ENCODE peak calls at places on chromosomes 11 and 22, in five cellular contexts. K, Y, A, R and S are unnamed samples.

GRCh38 chr11:118343981-118344521 is at the start of gene CD3G:
- DNase-seq in A (no peak), K (no peak), Y (no peak), R (peak; percentile 37), S (no peak)

GRCh38 chr11:108241370-108242037 is 18.6 kb downstream of the ATM start:
- DNase-seq in K (no peak), R (no peak), A (no peak), Y (no peak), S (no peak)

GRCh38 chr11:44007746-44008501 is 39.9 kb upstream of the ACCSL start:
- DNase-seq in Y (no peak), A (peak; percentile 62), K (no peak), R (no peak), S (no peak)

GRCh38 chr11:92277871-92278270 is 53.3 kb downstream of the FAT3 start:
- DNase-seq in R (no peak), A (no peak), Y (no peak), K (no peak), S (no peak)

GRCh38 chr22:33579448-33580093 is 340.7 kb downstream of the LARGE1 start:
- DNase-seq in A (no peak), K (peak; percentile 44), R (peak; percentile 70), Y (no peak), S (peak; percentile 55)

GRCh38 chr11:125063429-125064043 is 431 bp downstream of the SLC37A2 start:
- DNase-seq in K (no peak), R (no peak), A (peak; percentile 81), Y (no peak), S (no peak)

GRCh38 chr22:50701428-50702154 is 29.0 kb downstream of the SHANK3 start:
- DNase-seq in Y (no peak), A (peak; percentile 25), K (peak; percentile 5), R (no peak), S (no peak)

GRCh38 chr11:27217496-27217895 is 145.5 kb downstream of the CCDC34 start:
- DNase-seq in R (no peak), Y (no peak), K (no peak), A (no peak), S (no peak)

GRCh38 chr22:23085785-23086184 is 15.5 kb downstream of the GNAZ start:
- DNase-seq in R (no peak), K (no peak), Y (no peak), A (no peak), S (no peak)

GRCh38 chr11:62400760-62401159 is 18.1 kb upstream of the SCGB1A1 start:
- DNase-seq in K (peak; percentile 49), Y (no peak), A (no peak), R (peak; percentile 45), S (peak; percentile 64)

GRCh38 chr11:10941429-10941828 is 83.6 kb upstream of the ZBED5 start:
- DNase-seq in K (no peak), A (no peak), R (no peak), Y (no peak), S (no peak)

GRCh38 chr22:47369431-47370015 is 607.1 kb downstream of the TBC1D22A start:
- DNase-seq in Y (no peak), K (no peak), A (no peak), R (no peak), S (no peak)

DNA sequence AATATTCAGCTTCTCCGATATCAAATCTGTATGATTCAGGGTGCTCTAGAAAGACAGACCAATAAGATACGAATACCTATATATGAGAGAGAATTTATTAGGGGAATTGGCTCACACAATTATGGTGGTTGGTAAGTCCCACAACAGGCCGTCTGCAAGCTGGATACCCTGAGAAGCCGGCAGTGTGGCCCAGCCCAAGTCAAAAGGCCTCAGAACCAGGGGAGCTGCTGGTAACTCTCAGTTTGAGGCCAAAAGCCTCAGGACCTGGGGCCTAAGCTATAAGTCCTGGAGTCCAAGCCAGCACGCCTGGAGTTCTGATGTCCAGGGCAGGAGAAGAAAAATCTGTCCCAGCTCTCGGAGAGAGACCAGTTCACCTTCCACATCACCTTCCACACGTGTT is 318.7 kb downstream of the BRD1 start:
- DNase-seq in K (no peak), Y (no peak), R (no peak), A (no peak), S (no peak)
- H3K27ac ChIP-seq in K (no peak overlapping the region), Y (no peak overlapping the region), R (no peak overlapping the region), A (no peak overlapping the region), S (no peak overlapping the region)

GRCh38 chr22:37926358-37926757 is 20.3 kb downstream of the MICALL1 start:
- DNase-seq in Y (no peak), A (no peak), K (no peak), R (no peak), S (no peak)

GRCh38 chr22:37923927-37924326 is 17.8 kb downstream of the MICALL1 start:
- DNase-seq in A (no peak), R (no peak), K (no peak), Y (no peak), S (no peak)

GRCh38 chr22:37925767-37926166 is 19.7 kb downstream of the MICALL1 start:
- DNase-seq in A (no peak), R (no peak), K (no peak), Y (no peak), S (peak; percentile 60)

GRCh38 chr22:37925311-37925710 is 19.2 kb downstream of the MICALL1 start:
- DNase-seq in A (no peak), R (no peak), Y (no peak), K (no peak), S (no peak)

GRCh38 chr22:37924386-37925065 is 18.4 kb downstream of the MICALL1 start:
- DNase-seq in Y (no peak), A (no peak), R (no peak), K (no peak), S (peak; percentile 61)
- H3K27ac ChIP-seq in Y (no peak overlapping the region), A (no peak overlapping the region), R (no peak overlapping the region), K (no peak overlapping the region), S (peak overlapping the region; percentile 10)

GRCh38 chr22:38272373-38273134 is at the start of gene TMEM184B:
- DNase-seq in R (peak; percentile 82), K (peak; percentile 77), Y (peak; percentile 59), A (peak; percentile 95), S (peak; percentile 89)

GRCh38 chr22:38269466-38269865 is 3.3 kb downstream of the TMEM184B start:
- DNase-seq in K (no peak), A (no peak), R (no peak), Y (no peak), S (no peak)

GRCh38 chr22:38271927-38272372 is 860 bp downstream of the TMEM184B start:
- DNase-seq in A (no peak), R (peak; percentile 65), Y (no peak), K (peak; percentile 72), S (peak; percentile 61)

GRCh38 chr22:38271101-38271500 is 1.7 kb downstream of the TMEM184B start:
- DNase-seq in Y (no peak), A (no peak), R (no peak), K (no peak), S (no peak)

DNA sequence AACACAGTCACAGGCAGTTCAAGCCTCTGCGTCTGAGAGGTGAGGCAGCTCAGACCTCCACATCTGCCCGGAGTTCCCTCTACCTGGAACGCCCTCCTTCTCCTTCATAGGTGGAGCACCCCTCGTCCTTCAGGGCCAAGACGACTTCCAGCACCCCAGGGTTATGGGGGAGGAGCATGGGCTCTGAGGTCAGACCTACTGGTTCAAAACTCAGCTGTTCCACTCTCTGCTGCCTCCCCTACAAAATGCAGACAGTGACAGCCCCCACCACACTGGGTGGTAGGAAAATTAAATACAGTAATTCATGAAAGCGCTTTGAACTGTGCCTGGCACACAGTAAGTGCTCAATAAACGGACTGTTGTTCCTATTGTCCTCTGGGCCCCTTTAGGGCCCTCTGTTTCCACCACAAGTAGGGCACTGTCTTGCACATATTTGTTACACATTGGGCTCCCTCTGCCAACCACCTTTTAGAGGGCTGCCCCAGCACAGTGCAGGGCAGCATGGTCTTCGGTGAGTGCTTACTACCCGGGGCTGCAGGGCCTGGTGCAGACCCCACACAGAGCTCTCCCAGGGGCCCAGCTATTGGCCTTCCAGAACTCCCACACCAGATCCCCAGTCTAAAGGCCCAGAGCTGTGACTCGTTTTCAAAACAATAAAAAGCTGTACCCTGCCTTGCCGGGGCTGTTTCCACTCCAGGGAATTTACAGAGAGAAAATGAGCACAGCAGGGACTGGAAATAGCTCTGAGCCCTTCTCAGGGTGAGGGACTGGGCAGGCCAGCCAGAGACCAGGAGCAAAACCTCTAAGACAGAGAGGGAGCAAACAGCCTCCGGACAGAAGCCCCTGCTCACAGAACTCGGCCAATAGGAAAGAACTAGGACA is 2.5 kb downstream of the TMEM184B start:
- DNase-seq in K (no peak), Y (no peak), A (no peak), R (no peak), S (no peak)
- H3K27ac ChIP-seq in K (peak overlapping the region; percentile 99), Y (peak overlapping the region; percentile 95), A (peak overlapping the region; percentile 17), R (no peak overlapping the region), S (no peak overlapping the region)

GRCh38 chr11:86670179-86670578 is 2.2 kb downstream of the ME3 start:
- DNase-seq in K (no peak), R (no peak), A (no peak), Y (no peak), S (no peak)

GRCh38 chr11:86672007-86672621 is at the start of gene ME3:
- DNase-seq in A (peak; percentile 93), R (peak; percentile 77), Y (peak; percentile 62), K (peak; percentile 73), S (peak; percentile 76)

GRCh38 chr11:86673055-86673843 is 833 bp upstream of the ME3 start:
- DNase-seq in R (no peak), A (no peak), K (no peak), Y (no peak), S (no peak)

GRCh38 chr11:86669424-86669823 is 3.0 kb downstream of the ME3 start:
- DNase-seq in K (no peak), Y (no peak), A (no peak), R (no peak), S (no peak)

GRCh38 chr11:86671386-86672006 is 920 bp downstream of the ME3 start:
- DNase-seq in Y (no peak), R (peak; percentile 45), K (peak; percentile 68), A (peak; percentile 88), S (peak; percentile 80)
- H3K27ac ChIP-seq in Y (peak overlapping the region; percentile 86), R (no peak overlapping the region), K (peak overlapping the region; percentile 94), A (peak overlapping the region; percentile 91), S (peak overlapping the region; percentile 88)

GRCh38 chr11:77371646-77372045 is 70.2 kb upstream of the GDPD4 start:
- DNase-seq in A (no peak), R (no peak), K (peak; percentile 54), Y (no peak), S (no peak)
- H3K27ac ChIP-seq in A (no peak overlapping the region), R (no peak overlapping the region), K (no peak overlapping the region), Y (no peak overlapping the region), S (no peak overlapping the region)

GRCh38 chr11:73452726-73453125 is 76.5 kb downstream of the RELT start:
- DNase-seq in K (no peak), Y (no peak), R (no peak), A (no peak), S (no peak)
- H3K27ac ChIP-seq in K (no peak overlapping the region), Y (no peak overlapping the region), R (no peak overlapping the region), A (no peak overlapping the region), S (no peak overlapping the region)

GRCh38 chr11:2787816-2788750 is 88.3 kb upstream of the KCNQ1OT1 start:
- DNase-seq in A (peak; percentile 49), Y (no peak), K (no peak), R (peak; percentile 18), S (peak; percentile 21)
- H3K27ac ChIP-seq in A (no peak overlapping the region), Y (no peak overlapping the region), K (no peak overlapping the region), R (no peak overlapping the region), S (no peak overlapping the region)